ENCODE peak calls at places on chromosomes 11 and 22, in nine cellular contexts. P is HFF-Myc; C is AG04450; K is CD4-positive, alpha-beta T cell; E is heart right ventricle; A is WTC11; H is endothelial cell; J is brain microvascular endothelial cell; S is colonic mucosa. L is an unnamed sample.

GRCh38 chr11:2775083-2775625 is 75.4 kb upstream of the KCNQ1OT1 start:
- DNase-seq in P (no peak), A (peak; percentile 5), S (peak; percentile 15), J (no peak), E (peak; percentile 1), C (no peak), H (peak; percentile 2), K (no peak), L (peak; percentile 8)

GRCh38 chr22:38873469-38874411 is 1.7 kb upstream of the CBX6 start:
- DNase-seq in H (no peak), P (no peak), C (no peak), K (peak; percentile 50), J (no peak), A (no peak), S (no peak), E (no peak), L (no peak)

GRCh38 chr11:91435694-91436375 is 788.8 kb upstream of the FAT3 start:
- DNase-seq in E (no peak), H (no peak), P (no peak), A (no peak), C (no peak), S (no peak), J (no peak), K (no peak), L (no peak)

GRCh38 chr11:5196731-5197130 is 3.8 kb downstream of the OR51V1 start:
- DNase-seq in H (no peak), K (no peak), C (no peak), E (no peak), J (no peak), A (no peak), P (no peak), S (no peak), L (no peak)

GRCh38 chr22:42262964-42263363 is 7.5 kb downstream of the TCF20 start:
- DNase-seq in K (no peak), C (no peak), A (no peak), E (no peak), S (no peak), P (no peak), H (no peak), J (no peak), L (no peak)

GRCh38 chr11:128868851-128869671 is 2.0 kb upstream of the KCNJ1 start:
- DNase-seq in J (no peak), P (no peak), K (no peak), S (no peak), A (no peak), C (no peak), H (no peak), E (no peak), L (no peak)

GRCh38 chr22:32589007-32589406 is 114.4 kb downstream of the FBXO7 start:
- DNase-seq in E (no peak), K (no peak), C (no peak), J (no peak), P (no peak), S (no peak), A (no peak), H (no peak), L (no peak)

GRCh38 chr11:22787565-22788162 is 41.9 kb downstream of the SVIP start:
- DNase-seq in K (peak; percentile 1), S (no peak), J (peak; percentile 27), H (peak; percentile 15), A (no peak), E (no peak), C (peak; percentile 29), P (peak; percentile 11), L (no peak)

GRCh38 chr11:73004088-73004487 is 138.0 kb downstream of the FCHSD2 start:
- DNase-seq in S (no peak), A (no peak), C (no peak), J (no peak), E (no peak), K (no peak), H (no peak), P (no peak), L (no peak)

GRCh38 chr11:73003083-73003482 is 139.0 kb downstream of the FCHSD2 start:
- DNase-seq in A (no peak), C (no peak), P (no peak), J (no peak), H (no peak), K (no peak), S (no peak), E (no peak), L (no peak)

GRCh38 chr11:72996959-72997358 is 145.2 kb downstream of the FCHSD2 start:
- DNase-seq in J (no peak), A (no peak), C (no peak), K (no peak), E (no peak), P (no peak), H (no peak), S (no peak), L (no peak)

GRCh38 chr11:73001615-73002014 is 140.5 kb downstream of the FCHSD2 start:
- DNase-seq in P (no peak), K (no peak), E (no peak), S (no peak), J (no peak), C (no peak), A (no peak), H (no peak), L (no peak)
- TF ChIP-seq CTCF in P (no peak), K (no peak), E (no peak), S (no peak), J (no peak), C (no peak), A (no peak), H (no peak), L (no peak)

GRCh38 chr22:23218053-23218866 is 38.0 kb downstream of the BCR start:
- DNase-seq in C (no peak), A (no peak), K (no peak), J (no peak), E (no peak), P (no peak), H (no peak), S (no peak), L (no peak)

GRCh38 chr22:23219787-23220484 is 39.6 kb downstream of the BCR start:
- DNase-seq in A (no peak), S (peak; percentile 49), C (no peak), H (no peak), K (peak; percentile 29), P (no peak), J (peak; percentile 53), E (no peak), L (no peak)

GRCh38 chr22:23219317-23219716 is 39.0 kb downstream of the BCR start:
- DNase-seq in H (no peak), P (no peak), C (no peak), A (no peak), E (no peak), J (no peak), K (no peak), S (no peak), L (no peak)

GRCh38 chr22:23217171-23218052 is 37.1 kb downstream of the BCR start:
- DNase-seq in K (no peak), P (no peak), C (no peak), J (no peak), E (peak; percentile 61), S (no peak), H (no peak), A (no peak), L (no peak)

DNA sequence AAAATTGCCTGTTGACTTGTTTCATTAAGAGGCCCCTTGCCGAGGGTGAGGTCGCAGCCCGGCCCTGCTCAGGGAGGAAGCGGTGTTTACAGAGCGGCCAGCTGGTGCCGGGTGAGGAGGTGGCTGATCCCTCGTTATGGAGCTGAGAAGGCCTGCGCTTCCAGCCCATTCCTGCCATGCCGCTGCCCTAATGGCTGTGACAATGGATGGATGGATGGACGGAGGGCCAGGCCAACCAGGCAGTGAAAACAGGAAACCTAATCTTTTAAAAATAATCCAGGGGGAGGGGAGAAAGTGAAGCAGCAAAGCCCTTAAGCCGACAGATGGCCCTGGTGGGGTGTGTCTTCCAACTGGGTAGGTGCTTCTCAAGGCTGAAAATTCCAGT is 38.5 kb downstream of the BCR start:
- DNase-seq in A (peak; percentile 55), J (no peak), S (peak; percentile 76), C (no peak), E (no peak), P (no peak), K (no peak), H (no peak), L (peak; percentile 50)
- TF ChIP-seq CTCF in A (no peak), J (no peak), S (no peak), C (no peak), E (no peak), P (no peak), K (no peak), H (no peak), L (no peak)

GRCh38 chr11:100905684-100906083 is 218.6 kb downstream of the ARHGAP42 start:
- DNase-seq in C (no peak), J (no peak), E (no peak), S (no peak), A (no peak), P (no peak), K (no peak), H (no peak), L (no peak)

GRCh38 chr11:100902454-100903141 is 215.5 kb downstream of the ARHGAP42 start:
- DNase-seq in H (no peak), J (no peak), S (no peak), P (no peak), A (no peak), K (no peak), E (no peak), C (no peak), L (no peak)

GRCh38 chr11:100908746-100909145 is 220.9 kb downstream of the PGR start:
- DNase-seq in E (no peak), H (no peak), J (peak; percentile 57), P (no peak), K (no peak), S (no peak), C (no peak), A (no peak), L (no peak)

DNA sequence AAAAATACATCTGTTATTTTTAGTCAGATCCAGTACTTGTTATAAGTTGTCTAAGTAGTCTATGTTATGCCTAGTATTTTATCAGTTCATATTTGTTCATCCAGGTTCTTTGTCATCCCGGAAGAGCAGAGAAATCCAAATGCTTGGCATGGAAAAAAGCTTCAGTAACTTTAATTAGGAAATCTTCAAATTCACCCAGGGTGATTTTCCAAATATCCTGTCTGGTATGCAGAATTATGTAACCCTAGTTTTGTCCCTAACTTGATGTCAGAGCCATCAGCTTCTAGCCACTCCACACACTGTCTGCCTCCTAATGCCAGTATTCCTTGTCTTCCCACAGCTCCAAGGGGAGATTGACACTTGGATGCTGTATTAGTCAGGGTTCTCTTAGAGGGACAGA is 216.2 kb downstream of the ARHGAP42 start:
- DNase-seq in C (no peak), H (no peak), E (no peak), A (no peak), K (no peak), S (no peak), P (no peak), J (no peak), L (no peak)
- TF ChIP-seq CTCF in C (no peak), H (no peak), E (no peak), A (no peak), K (no peak), S (no peak), P (no peak), J (no peak), L (no peak)

GRCh38 chr11:61579398-61580291 is 1.2 kb downstream of the SYT7 start:
- DNase-seq in A (no peak), S (no peak), H (no peak), J (no peak), E (no peak), P (no peak), K (no peak), C (no peak), L (no peak)

GRCh38 chr11:61580292-61580888 is 486 bp downstream of the SYT7 start:
- DNase-seq in H (peak; percentile 34), C (no peak), S (no peak), P (no peak), J (no peak), E (no peak), K (no peak), A (peak; percentile 36), L (no peak)

GRCh38 chr11:61578819-61579218 is 2.1 kb downstream of the SYT7 start:
- DNase-seq in E (no peak), H (no peak), J (no peak), A (no peak), S (no peak), K (no peak), C (no peak), P (no peak), L (no peak)

GRCh38 chr11:61581931-61582330 is 1.1 kb upstream of the SYT7 start:
- DNase-seq in C (no peak), K (no peak), P (no peak), S (no peak), A (no peak), J (no peak), H (no peak), E (no peak), L (no peak)

DNA sequence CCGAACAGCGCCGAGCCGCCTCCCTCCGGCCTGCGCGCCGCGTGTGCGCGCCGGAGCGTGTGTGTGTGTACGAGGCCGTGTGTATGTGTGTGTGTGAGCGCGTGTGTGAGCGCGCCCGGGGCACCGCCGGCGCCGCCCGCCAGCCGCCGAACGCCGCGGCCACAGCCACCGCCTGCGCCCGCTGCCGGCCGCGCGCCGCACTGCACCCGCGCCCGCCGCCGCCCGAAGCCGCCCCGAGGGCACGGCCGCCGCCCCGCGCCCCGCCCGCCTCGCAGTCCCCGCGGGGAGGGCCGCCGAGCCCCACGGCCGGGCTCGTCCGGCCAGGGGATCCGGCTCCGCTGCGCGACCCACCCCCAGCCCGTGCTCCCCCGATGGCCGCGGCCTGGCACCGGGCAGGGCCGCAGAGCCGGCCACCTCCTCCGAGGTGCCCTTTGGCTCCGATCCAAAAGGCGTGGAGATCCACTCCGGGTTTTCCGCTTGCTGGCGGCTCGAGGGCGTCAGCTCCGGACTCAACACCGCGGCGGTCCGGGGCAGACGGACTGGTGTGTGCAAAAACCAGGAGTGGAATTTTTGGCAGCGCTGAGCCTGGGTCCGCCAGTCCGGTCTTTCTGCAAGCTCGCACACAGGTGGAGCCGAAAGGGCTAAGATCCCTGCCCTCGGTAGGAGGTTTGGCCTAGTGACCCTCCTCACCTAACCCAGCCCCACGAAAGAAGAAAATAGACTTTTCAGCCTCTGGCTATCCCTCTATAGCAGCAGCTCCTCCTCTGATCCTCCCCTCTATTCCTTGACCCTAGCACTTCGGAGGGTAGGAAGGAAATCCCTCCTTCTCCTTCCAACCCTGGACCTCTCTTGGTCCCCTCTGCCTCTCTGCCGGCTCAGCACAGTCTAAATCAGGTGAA is at the start of gene SYT7:
- DNase-seq in P (peak; percentile 91), J (peak; percentile 92), A (peak; percentile 99), H (peak; percentile 100), S (peak; percentile 98), E (peak; percentile 97), K (peak; percentile 93), C (peak; percentile 96), L (peak; percentile 99)
- TF ChIP-seq CTCF in P (no peak), J (peak; percentile 1), A (no peak), H (peak; percentile 6), S (no peak), E (no peak), K (no peak), C (no peak), L (peak; percentile 25)

L was measured in progenitor cell of endocrine pancreas.